ENCODE peak calls at places on chromosomes 2 and 18, in four cellular contexts. One of them, this sample, is unnamed. For H3K27me3, the result is how much of the 10 kb centered on the place peaks cover.

GRCh38 chr18:47931707-47932103 is 1.2 kb upstream of the SMAD2 start:
- DNase-seq in psoas muscle: no peak
- DNase-seq in testis: no peak
- DNase-seq in CD8-positive, alpha-beta memory T cell: peak
- DNase-seq in this sample: peak

GRCh38 chr18:63963610-63964256 is 6.1 kb upstream of the SERPINB8 start:
- DNase-seq in CD8-positive, alpha-beta memory T cell: peak
- DNase-seq in psoas muscle: no peak
- DNase-seq in testis: peak
- DNase-seq in this sample: no peak

GRCh38 chr2:109470121-109470921 is 143.4 kb downstream of the SEPTIN10 start:
- DNase-seq in CD8-positive, alpha-beta memory T cell: no peak
- DNase-seq in testis: no peak
- DNase-seq in psoas muscle: no peak
- DNase-seq in this sample: no peak

GRCh38 chr2:181077128-181077709 is 96.8 kb downstream of the UBE2E3 start:
- DNase-seq in psoas muscle: no peak
- DNase-seq in CD8-positive, alpha-beta memory T cell: no peak
- DNase-seq in testis: no peak
- DNase-seq in this sample: peak

GRCh38 chr18:56890632-56891031 is 239.5 kb downstream of the WDR7 start:
- DNase-seq in testis: no peak
- DNase-seq in CD8-positive, alpha-beta memory T cell: no peak
- DNase-seq in psoas muscle: no peak
- DNase-seq in this sample: no peak

GRCh38 chr2:134014196-134014960 is 239.5 kb upstream of the MGAT5 start:
- DNase-seq in psoas muscle: no peak
- DNase-seq in CD8-positive, alpha-beta memory T cell: no peak
- DNase-seq in testis: no peak
- DNase-seq in this sample: no peak

GRCh38 chr2:232353660-232354059 is 24.9 kb upstream of the ALPP start:
- DNase-seq in testis: no peak
- DNase-seq in CD8-positive, alpha-beta memory T cell: no peak
- DNase-seq in psoas muscle: peak
- DNase-seq in this sample: no peak

GRCh38 chr2:112161431-112162145 is 23.4 kb downstream of the FBLN7 start:
- DNase-seq in testis: no peak
- DNase-seq in psoas muscle: no peak
- DNase-seq in CD8-positive, alpha-beta memory T cell: no peak
- DNase-seq in this sample: no peak

GRCh38 chr18:3869848-3870247 is 419.9 kb downstream of the TGIF1 start:
- DNase-seq in psoas muscle: no peak
- DNase-seq in testis: no peak
- DNase-seq in CD8-positive, alpha-beta memory T cell: no peak
- DNase-seq in this sample: peak

GRCh38 chr2:240259201-240259923 is 118.9 kb upstream of the OTOS start:
- DNase-seq in CD8-positive, alpha-beta memory T cell: no peak
- DNase-seq in psoas muscle: peak
- DNase-seq in testis: peak
- DNase-seq in this sample: peak

GRCh38 chr2:8089596-8089995 is 592.3 kb upstream of the ID2 start:
- DNase-seq in CD8-positive, alpha-beta memory T cell: no peak
- DNase-seq in psoas muscle: no peak
- DNase-seq in testis: no peak
- DNase-seq in this sample: no peak

GRCh38 chr2:239040152-239040761 is 192.4 kb downstream of the TWIST2 start:
- DNase-seq in psoas muscle: no peak
- DNase-seq in testis: no peak
- DNase-seq in CD8-positive, alpha-beta memory T cell: no peak
- DNase-seq in this sample: peak

GRCh38 chr2:172090947-172091625 is 5.8 kb downstream of the DLX1 start:
- DNase-seq in psoas muscle: no peak
- DNase-seq in testis: no peak
- DNase-seq in CD8-positive, alpha-beta memory T cell: no peak
- DNase-seq in this sample: peak

GRCh38 chr18:64444819-64445218 is 295.9 kb upstream of the LINC00305 start:
- DNase-seq in testis: no peak
- DNase-seq in psoas muscle: no peak
- DNase-seq in CD8-positive, alpha-beta memory T cell: no peak
- DNase-seq in this sample: no peak

GRCh38 chr2:226664140-226664539 is 135.5 kb downstream of the IRS1 start:
- DNase-seq in testis: no peak
- DNase-seq in CD8-positive, alpha-beta memory T cell: no peak
- DNase-seq in psoas muscle: no peak
- DNase-seq in this sample: no peak

GRCh38 chr18:64972545-64972944 is 778.3 kb upstream of the CDH7 start:
- DNase-seq in testis: no peak
- DNase-seq in psoas muscle: no peak
- DNase-seq in CD8-positive, alpha-beta memory T cell: no peak
- DNase-seq in this sample: no peak

GRCh38 chr2:209368924-209369323 is 54.9 kb upstream of the MAP2 start:
- DNase-seq in CD8-positive, alpha-beta memory T cell: no peak
- DNase-seq in testis: peak
- DNase-seq in psoas muscle: no peak
- DNase-seq in this sample: no peak

GRCh38 chr2:65383571-65384488 is 48.6 kb downstream of the SPRED2 start:
- DNase-seq in testis: peak
- DNase-seq in CD8-positive, alpha-beta memory T cell: no peak
- DNase-seq in psoas muscle: no peak
- DNase-seq in this sample: no peak

GRCh38 chr2:222000326-222000725 is 298.5 kb downstream of the PAX3 start:
- DNase-seq in CD8-positive, alpha-beta memory T cell: no peak
- DNase-seq in psoas muscle: no peak
- DNase-seq in testis: no peak
- DNase-seq in this sample: no peak

GRCh38 chr2:64376926-64377325 is 77.0 kb upstream of the LGALSL start:
- DNase-seq in psoas muscle: no peak
- DNase-seq in CD8-positive, alpha-beta memory T cell: no peak
- DNase-seq in testis: no peak
- DNase-seq in this sample: no peak

GRCh38 chr2:17878222-17879136 is at the start of gene KCNS3:
- DNase-seq in psoas muscle: peak
- DNase-seq in testis: peak
- DNase-seq in CD8-positive, alpha-beta memory T cell: no peak
- DNase-seq in this sample: peak

GRCh38 chr2:221095381-221095780 is 476.7 kb downstream of the EPHA4 start:
- DNase-seq in psoas muscle: no peak
- DNase-seq in testis: no peak
- DNase-seq in CD8-positive, alpha-beta memory T cell: no peak
- DNase-seq in this sample: no peak

GRCh38 chr2:147844691-147845607 is at the start of gene ACVR2A:
- DNase-seq in psoas muscle: peak
- DNase-seq in testis: peak
- DNase-seq in CD8-positive, alpha-beta memory T cell: peak
- DNase-seq in this sample: peak

GRCh38 chr2:67797801-67798535 is 264.8 kb downstream of the C1D start:
- DNase-seq in CD8-positive, alpha-beta memory T cell: no peak
- DNase-seq in testis: no peak
- DNase-seq in psoas muscle: no peak
- DNase-seq in this sample: no peak

GRCh38 chr2:179410552-179411356 is 146.1 kb upstream of the SESTD1 start:
- DNase-seq in testis: peak
- DNase-seq in psoas muscle: peak
- DNase-seq in CD8-positive, alpha-beta memory T cell: no peak
- DNase-seq in this sample: peak

GRCh38 chr2:73297586-73297985 is 4.2 kb upstream of the EGR4 start:
- DNase-seq in psoas muscle: no peak
- DNase-seq in testis: no peak
- DNase-seq in CD8-positive, alpha-beta memory T cell: no peak
- DNase-seq in this sample: peak
- H3K27me3 ChIP-seq in psoas muscle: under half
- H3K27me3 ChIP-seq in testis: under half
- H3K27me3 ChIP-seq in CD8-positive, alpha-beta memory T cell: under half
- H3K27me3 ChIP-seq in this sample: under half

GRCh38 chr2:176178271-176178806 is 10.1 kb upstream of the HOXD1 start:
- DNase-seq in CD8-positive, alpha-beta memory T cell: no peak
- DNase-seq in testis: peak
- DNase-seq in psoas muscle: no peak
- DNase-seq in this sample: peak
- H3K27me3 ChIP-seq in CD8-positive, alpha-beta memory T cell: under half
- H3K27me3 ChIP-seq in testis: under half
- H3K27me3 ChIP-seq in psoas muscle: under half
- H3K27me3 ChIP-seq in this sample: half or more

GRCh38 chr2:100106460-100106859 is 35.9 kb downstream of the AFF3 start:
- DNase-seq in psoas muscle: no peak
- DNase-seq in CD8-positive, alpha-beta memory T cell: no peak
- DNase-seq in testis: peak
- DNase-seq in this sample: peak

GRCh38 chr2:100105678-100106054 is 36.7 kb downstream of the AFF3 start:
- DNase-seq in CD8-positive, alpha-beta memory T cell: no peak
- DNase-seq in psoas muscle: no peak
- DNase-seq in testis: peak
- DNase-seq in this sample: peak

GRCh38 chr2:100107911-100108647 is 34.3 kb downstream of the AFF3 start:
- DNase-seq in CD8-positive, alpha-beta memory T cell: no peak
- DNase-seq in psoas muscle: no peak
- DNase-seq in testis: no peak
- DNase-seq in this sample: no peak

GRCh38 chr2:100104718-100105677 is 37.4 kb downstream of the AFF3 start:
- DNase-seq in CD8-positive, alpha-beta memory T cell: peak
- DNase-seq in psoas muscle: no peak
- DNase-seq in testis: peak
- DNase-seq in this sample: peak

DNA sequence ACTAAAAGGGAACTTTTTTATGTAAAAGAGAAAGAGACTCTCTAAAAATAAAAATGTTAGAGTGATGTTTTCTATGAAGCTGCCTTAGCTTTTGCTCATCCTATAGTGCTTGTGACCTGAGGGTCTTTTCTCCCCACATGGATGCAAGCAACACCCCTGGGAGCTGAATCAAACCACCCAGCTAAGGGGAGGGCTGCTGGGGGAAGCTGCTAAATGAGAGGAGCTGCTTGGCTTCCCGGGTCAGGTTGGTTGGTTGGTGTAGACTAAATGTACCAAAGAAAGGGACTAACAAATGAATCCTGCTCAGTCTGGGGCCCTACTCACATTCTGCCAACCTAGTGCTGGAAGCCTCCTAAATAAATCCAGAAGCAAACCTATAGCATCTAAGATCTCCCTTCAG is 35.0 kb downstream of the AFF3 start:
- DNase-seq in testis: no peak
- DNase-seq in psoas muscle: no peak
- DNase-seq in CD8-positive, alpha-beta memory T cell: no peak
- DNase-seq in this sample: no peak
- H3K27me3 ChIP-seq in testis: under half
- H3K27me3 ChIP-seq in psoas muscle: under half
- H3K27me3 ChIP-seq in CD8-positive, alpha-beta memory T cell: under half
- H3K27me3 ChIP-seq in this sample: half or more

DNA sequence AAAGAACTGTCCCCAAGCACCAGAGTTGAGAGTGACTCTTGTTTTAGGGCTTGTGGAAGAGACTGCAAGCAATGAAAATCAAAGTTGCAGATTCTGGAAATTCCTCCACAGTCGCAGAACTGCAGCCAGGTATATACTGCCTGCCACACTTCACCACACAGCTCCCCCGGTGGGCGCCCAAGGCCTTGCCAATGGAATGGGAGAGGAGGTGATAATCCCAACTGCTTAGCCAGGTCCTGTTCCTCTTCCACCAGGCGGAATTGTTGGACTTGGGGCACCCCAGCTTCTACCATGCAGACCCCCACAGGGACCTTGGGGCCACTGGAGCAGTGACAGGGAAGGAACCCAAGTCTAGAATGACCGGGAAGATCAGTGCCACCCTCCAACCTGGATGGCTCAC is 4.8 kb upstream of the PDIA6 start:
- DNase-seq in psoas muscle: no peak
- DNase-seq in CD8-positive, alpha-beta memory T cell: no peak
- DNase-seq in testis: no peak
- DNase-seq in this sample: peak
- H3K27me3 ChIP-seq in psoas muscle: under half
- H3K27me3 ChIP-seq in CD8-positive, alpha-beta memory T cell: under half
- H3K27me3 ChIP-seq in testis: under half
- H3K27me3 ChIP-seq in this sample: under half

DNA sequence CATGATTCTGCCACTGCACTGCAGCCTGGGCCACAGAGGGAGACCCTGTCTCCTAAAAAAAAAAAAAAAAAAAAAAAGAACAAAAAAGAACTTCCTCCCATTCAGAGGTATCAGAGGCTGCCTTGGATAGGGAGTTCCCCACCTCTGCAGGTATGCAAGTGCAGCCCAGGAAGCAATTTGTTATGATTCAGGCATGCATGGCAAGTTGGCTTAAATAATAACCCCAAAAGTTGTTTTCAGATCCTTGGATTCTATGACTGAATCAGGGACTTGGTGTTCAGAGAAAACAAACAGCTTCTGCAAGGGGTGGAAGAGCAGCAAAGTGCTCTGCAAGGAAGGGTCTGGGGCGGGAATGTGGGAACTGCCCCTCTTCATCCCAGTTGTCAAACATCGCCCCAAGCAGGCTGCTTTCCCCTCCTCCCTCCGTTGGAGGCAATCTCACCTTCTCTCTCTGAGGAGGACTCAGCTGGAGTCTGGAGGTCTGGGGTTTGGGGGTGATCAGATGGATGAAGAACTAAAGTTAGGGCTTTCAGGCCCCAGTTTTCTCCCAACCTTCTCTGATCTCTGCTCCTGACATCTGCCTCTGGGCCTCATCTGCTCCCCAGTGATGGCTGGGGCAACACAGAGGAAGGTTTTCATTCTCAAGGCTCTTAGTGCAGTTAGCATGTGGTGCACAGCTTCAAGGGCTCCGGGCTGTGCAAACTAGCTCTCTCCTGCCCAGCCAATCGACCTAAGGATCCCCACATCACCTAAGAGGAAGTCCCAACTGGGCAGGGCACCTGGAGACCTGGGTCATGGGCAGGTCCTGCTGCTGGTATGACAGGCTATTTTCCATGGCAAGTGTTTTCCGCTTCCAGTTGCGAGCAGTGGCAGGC is 3.5 kb upstream of the GDF7 start:
- DNase-seq in psoas muscle: no peak
- DNase-seq in CD8-positive, alpha-beta memory T cell: no peak
- DNase-seq in testis: no peak
- DNase-seq in this sample: peak
- H3K27me3 ChIP-seq in psoas muscle: under half
- H3K27me3 ChIP-seq in CD8-positive, alpha-beta memory T cell: half or more
- H3K27me3 ChIP-seq in testis: under half
- H3K27me3 ChIP-seq in this sample: half or more

DNA sequence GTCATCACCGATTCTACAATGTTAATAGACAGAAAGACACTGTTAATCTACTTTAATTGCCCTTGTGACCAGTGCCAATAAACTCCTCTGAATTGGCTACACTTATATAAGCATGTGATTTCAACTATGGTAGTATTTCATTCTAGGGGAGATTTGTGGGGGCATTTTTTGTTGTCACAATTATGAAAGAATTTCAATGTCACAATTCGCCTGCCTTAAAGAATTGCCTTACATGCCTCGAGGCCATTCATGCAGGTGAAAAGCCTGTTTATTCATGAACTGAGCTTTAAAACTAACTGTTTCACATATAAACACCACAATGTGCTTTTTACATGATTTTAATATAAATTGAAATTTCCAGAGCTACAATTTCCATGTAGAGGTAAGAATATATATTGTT is 162.8 kb downstream of the GCA start:
- DNase-seq in testis: no peak
- DNase-seq in CD8-positive, alpha-beta memory T cell: no peak
- DNase-seq in psoas muscle: no peak
- DNase-seq in this sample: no peak
- H3K27me3 ChIP-seq in testis: under half
- H3K27me3 ChIP-seq in CD8-positive, alpha-beta memory T cell: under half
- H3K27me3 ChIP-seq in psoas muscle: under half
- H3K27me3 ChIP-seq in this sample: under half

GRCh38 chr2:192197387-192197786 is 2.7 kb upstream of the TMEFF2 start:
- DNase-seq in testis: no peak
- DNase-seq in psoas muscle: no peak
- DNase-seq in CD8-positive, alpha-beta memory T cell: no peak
- DNase-seq in this sample: no peak
- H3K27me3 ChIP-seq in testis: under half
- H3K27me3 ChIP-seq in psoas muscle: under half
- H3K27me3 ChIP-seq in CD8-positive, alpha-beta memory T cell: under half
- H3K27me3 ChIP-seq in this sample: half or more

This sample was measured in H7.